ENCODE peak calls at places on chromosome 11, in eight cellular contexts. Y is NCI-H1930; I is adipocyte; X is amniotic epithelial cell; L is NCI-H1417; C is central memory CD4-positive, alpha-beta T cell; F is M059J; K is OCI-LY7. O is an unnamed sample.

GRCh38 chr11:526192-526591 is 9.2 kb downstream of the HRAS start:
- DNase-seq in I (no peak), K (no peak), Y (no peak), F (no peak), X (no peak), C (no peak), L (no peak), O (no peak)

GRCh38 chr11:126476256-126476970 is 120.9 kb downstream of the ST3GAL4 start:
- DNase-seq in I (no peak), Y (no peak), L (peak; percentile 83), K (no peak), F (no peak), C (no peak), X (no peak), O (no peak)

GRCh38 chr11:64110465-64111375 is 55.2 kb downstream of the MACROD1 start:
- DNase-seq in F (no peak), C (no peak), X (no peak), Y (no peak), L (no peak), I (no peak), K (no peak), O (no peak)

GRCh38 chr11:4060182-4060923 is 34.2 kb upstream of the RRM1 start:
- DNase-seq in C (no peak), Y (no peak), L (no peak), X (no peak), F (no peak), K (no peak), I (no peak), O (no peak)

GRCh38 chr11:125086633-125087296 is 23.7 kb downstream of the SLC37A2 start:
- DNase-seq in L (no peak), X (no peak), I (no peak), F (no peak), Y (no peak), C (no peak), K (no peak), O (no peak)

GRCh38 chr11:34749666-34750659 is 129.1 kb downstream of the EHF start:
- DNase-seq in X (peak; percentile 99), F (peak; percentile 88), L (no peak), I (peak; percentile 96), K (no peak), Y (no peak), C (no peak), O (peak; percentile 50)

GRCh38 chr11:64643258-64643881 is 52.4 kb downstream of the SLC22A12 start:
- DNase-seq in K (no peak), I (peak; percentile 28), F (no peak), X (no peak), C (no peak), L (peak; percentile 83), Y (peak; percentile 66), O (no peak)

GRCh38 chr11:123137496-123138270 is 57.4 kb downstream of the CLMP start:
- DNase-seq in F (peak; percentile 93), L (peak; percentile 26), C (no peak), I (peak; percentile 95), Y (no peak), X (no peak), K (no peak), O (no peak)

GRCh38 chr11:32418836-32419235 is 16.5 kb downstream of the WT1 start:
- DNase-seq in F (peak; percentile 47), L (no peak), X (peak; percentile 73), K (no peak), I (no peak), Y (no peak), C (no peak), O (no peak)

GRCh38 chr11:19963697-19964340 is 196.5 kb downstream of the DBX1 start:
- DNase-seq in K (no peak), X (no peak), F (no peak), C (no peak), Y (no peak), I (peak; percentile 37), L (no peak), O (no peak)

GRCh38 chr11:115504279-115505158 is at the start of gene CADM1:
- DNase-seq in K (peak; percentile 98), I (peak; percentile 83), F (peak; percentile 94), C (peak; percentile 79), L (peak; percentile 99), Y (peak; percentile 91), X (peak; percentile 91), O (peak; percentile 94)

GRCh38 chr11:2801711-2802388 is 83.7 kb downstream of the CDKN1C start:
- DNase-seq in C (no peak), X (no peak), K (no peak), L (no peak), F (no peak), I (no peak), Y (no peak), O (no peak)

GRCh38 chr11:813440-814096 is 3.8 kb downstream of the RPLP2 start:
- DNase-seq in C (no peak), L (no peak), Y (no peak), F (no peak), K (no peak), X (no peak), I (no peak), O (no peak)

GRCh38 chr11:77345621-77346020 is 44.1 kb upstream of the GDPD4 start:
- DNase-seq in I (peak; percentile 28), K (no peak), C (no peak), F (peak; percentile 90), L (no peak), X (peak; percentile 57), Y (no peak), O (no peak)

GRCh38 chr11:107707807-107708206 is 4.0 kb downstream of the SLN start:
- DNase-seq in F (no peak), Y (no peak), K (no peak), C (no peak), I (no peak), L (no peak), X (no peak), O (no peak)

GRCh38 chr11:110525883-110526282 is 96.1 kb downstream of the FDX1 start:
- DNase-seq in L (peak; percentile 16), X (peak; percentile 92), F (peak; percentile 82), Y (no peak), K (no peak), I (peak; percentile 57), C (no peak), O (no peak)

O was measured in SK-MEL-5.